ENCODE peak calls at places on chromosomes 1 and 21, in nine cellular contexts. I is PC-9, V is neural progenitor cell, F is adrenal gland, Z is RWPE2, A is GM06990, R is vagina, Y is pancreas, J is gastrocnemius medialis. B is an unnamed sample.

GRCh38 chr1:150765229-150765976 is at the start of gene CTSS:
- DNase-seq in I (no peak), V (no peak), F (no peak), Z (no peak), A (peak), R (no peak), Y (no peak), J (no peak), B (no peak)

GRCh38 chr1:63087966-63088365 is 234.4 kb upstream of the FOXD3 start:
- DNase-seq in I (no peak), V (peak), F (no peak), Z (no peak), A (no peak), R (no peak), Y (no peak), J (no peak), B (no peak)

GRCh38 chr1:98388431-98388830 is 273.1 kb upstream of the SNX7 start:
- DNase-seq in I (no peak), V (no peak), F (no peak), Z (no peak), A (no peak), R (no peak), Y (no peak), J (no peak), B (no peak)

GRCh38 chr1:55309053-55309452 is 93.9 kb upstream of the USP24 start:
- DNase-seq in I (no peak), V (no peak), F (no peak), Z (no peak), A (no peak), R (no peak), Y (no peak), J (no peak), B (no peak)

GRCh38 chr1:61053712-61054608 is 28.4 kb upstream of the NFIA start:
- DNase-seq in I (peak), V (peak), F (peak), Z (no peak), A (no peak), R (no peak), Y (peak), J (no peak), B (no peak)

GRCh38 chr1:21574464-21575151 is 65.4 kb downstream of the ALPL start:
- DNase-seq in I (peak), V (peak), F (peak), Z (no peak), A (no peak), R (no peak), Y (no peak), J (peak), B (no peak)

GRCh38 chr21:42974832-42975820 is 764 bp downstream of the PKNOX1 start:
- DNase-seq in I (peak), V (peak), F (peak), Z (no peak), A (peak), R (no peak), Y (peak), J (peak), B (no peak)

GRCh38 chr1:187408217-187409004 is 579.7 kb downstream of the PLA2G4A start:
- DNase-seq in I (peak), V (peak), F (no peak), Z (no peak), A (no peak), R (no peak), Y (no peak), J (no peak), B (no peak)

GRCh38 chr1:232766224-232766890 is 38.9 kb upstream of the MAP10 start:
- DNase-seq in I (no peak), V (no peak), F (no peak), Z (no peak), A (no peak), R (no peak), Y (no peak), J (peak), B (no peak)

GRCh38 chr1:14576155-14576554 is 22.3 kb upstream of the KAZN start:
- DNase-seq in I (no peak), V (no peak), F (no peak), Z (no peak), A (no peak), R (no peak), Y (no peak), J (no peak), B (no peak)

GRCh38 chr1:203528098-203528497 is 34.1 kb downstream of the OPTC start:
- DNase-seq in I (no peak), V (peak), F (no peak), Z (no peak), A (no peak), R (no peak), Y (no peak), J (no peak), B (no peak)
- TF ChIP-seq CTCF in I (no peak), V (no peak), F (no peak), Z (no peak), A (no peak), R (no peak), Y (no peak), J (no peak), B (no peak)

GRCh38 chr1:196651637-196652215 is at the start of gene CFH:
- DNase-seq in I (peak), V (no peak), F (no peak), Z (no peak), A (no peak), R (no peak), Y (no peak), J (no peak), B (no peak)

GRCh38 chr1:196651079-196651478 is 764 bp upstream of the CFH start:
- DNase-seq in I (no peak), V (no peak), F (no peak), Z (no peak), A (no peak), R (no peak), Y (no peak), J (no peak), B (no peak)

GRCh38 chr1:196655037-196655436 is 3.2 kb downstream of the CFH start:
- DNase-seq in I (no peak), V (no peak), F (no peak), Z (no peak), A (no peak), R (no peak), Y (no peak), J (no peak), B (no peak)

GRCh38 chr1:196655494-196655893 is 3.7 kb downstream of the CFH start:
- DNase-seq in I (no peak), V (no peak), F (no peak), Z (no peak), A (no peak), R (no peak), Y (no peak), J (no peak), B (no peak)

DNA sequence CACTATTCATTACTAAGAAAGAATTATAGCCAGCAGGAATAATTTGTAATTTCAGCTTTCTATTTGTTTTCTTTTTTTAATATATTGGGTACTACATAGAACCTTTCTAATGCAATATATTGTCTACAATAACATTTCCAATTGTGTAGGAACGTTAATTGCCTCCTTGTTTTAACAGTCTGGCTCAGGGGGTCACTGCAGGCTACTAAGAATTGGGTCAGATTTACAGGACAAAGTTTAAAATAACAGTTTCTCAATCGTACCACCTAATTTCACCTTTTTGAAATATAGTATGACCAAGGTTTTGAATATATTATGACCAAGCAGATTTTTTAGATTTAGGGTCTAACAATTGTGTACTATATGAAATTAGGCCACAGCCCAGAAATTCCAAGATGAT is 2.4 kb downstream of the CFH start:
- DNase-seq in I (no peak), V (no peak), F (no peak), Z (no peak), A (no peak), R (no peak), Y (no peak), J (no peak), B (no peak)
- H3K4me3 ChIP-seq in I (no peak), V (no peak), F (no peak), Z (no peak), A (no peak), R (no peak), Y (no peak), J (peak), B (no peak)

GRCh38 chr1:145849356-145850165 is 4.1 kb downstream of the NUDT17 start:
- DNase-seq in I (peak), V (peak), F (peak), Z (no peak), A (no peak), R (no peak), Y (no peak), J (no peak), B (no peak)

GRCh38 chr1:145847827-145848226 is 2.4 kb downstream of the NUDT17 start:
- DNase-seq in I (no peak), V (no peak), F (no peak), Z (no peak), A (no peak), R (no peak), Y (no peak), J (no peak), B (no peak)

GRCh38 chr1:145845514-145846161 is at the start of gene NUDT17:
- DNase-seq in I (peak), V (peak), F (peak), Z (peak), A (peak), R (no peak), Y (peak), J (peak), B (peak)

GRCh38 chr1:145845144-145845513 is 301 bp upstream of the NUDT17 start:
- DNase-seq in I (no peak), V (no peak), F (no peak), Z (no peak), A (no peak), R (no peak), Y (no peak), J (no peak), B (no peak)

GRCh38 chr1:145846191-145846590 is 761 bp downstream of the NUDT17 start:
- DNase-seq in I (peak), V (peak), F (no peak), Z (no peak), A (peak), R (no peak), Y (no peak), J (no peak), B (no peak)
- TF ChIP-seq CTCF in I (peak), V (peak), F (peak), Z (no peak), A (peak), R (peak), Y (no peak), J (peak), B (peak)

DNA sequence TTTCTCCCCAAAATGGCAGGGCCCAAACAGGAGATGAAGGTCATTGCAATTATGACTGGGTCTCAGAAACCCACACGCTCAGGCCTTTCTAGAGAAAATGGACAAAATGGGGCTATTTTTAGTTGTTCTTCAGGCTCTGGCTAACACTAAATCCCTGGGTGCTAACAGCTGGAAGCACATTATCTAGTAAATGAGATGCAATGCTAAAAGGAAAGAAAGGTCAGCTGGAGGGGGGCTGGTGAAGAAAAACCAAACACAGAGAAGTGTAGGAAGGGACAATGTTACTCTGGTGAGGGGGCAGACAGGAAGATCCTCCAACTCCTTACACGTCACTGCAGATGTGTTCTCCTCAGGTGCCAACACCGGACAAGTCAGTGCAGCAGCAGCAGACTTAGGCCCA is 137.1 kb upstream of the C8B start:
- DNase-seq in I (no peak), V (no peak), F (no peak), Z (no peak), A (no peak), R (no peak), Y (no peak), J (no peak), B (no peak)
- H3K4me3 ChIP-seq in I (no peak), V (no peak), F (no peak), Z (no peak), A (no peak), R (no peak), Y (no peak), J (no peak), B (no peak)

DNA sequence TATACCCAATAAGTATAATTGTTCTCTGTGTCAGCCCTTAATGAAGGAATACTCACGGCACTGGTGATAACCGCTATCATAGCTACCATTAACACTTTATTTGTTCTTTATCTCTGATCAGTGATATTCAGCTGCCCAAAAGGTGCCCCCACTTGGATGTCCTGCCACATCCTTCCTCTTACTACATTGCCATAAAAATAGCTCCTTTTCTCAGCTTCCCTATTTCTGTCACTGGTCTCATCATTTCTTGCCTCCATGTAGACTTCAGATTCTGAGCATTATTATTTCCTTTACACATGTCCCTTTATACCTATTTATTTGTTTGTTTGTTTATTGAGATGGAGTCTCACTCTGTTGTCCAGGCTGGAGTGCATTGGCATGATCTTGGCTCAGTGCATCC is 2.7 kb upstream of the RAB29 start:
- DNase-seq in I (no peak), V (no peak), F (no peak), Z (no peak), A (no peak), R (no peak), Y (no peak), J (no peak), B (no peak)
- TF ChIP-seq CTCF in I (no peak), V (no peak), F (no peak), Z (no peak), A (no peak), R (no peak), Y (no peak), J (no peak), B (no peak)

GRCh38 chr1:159077657-159077961 is 1.0 kb upstream of the AIM2 start:
- DNase-seq in I (no peak), V (no peak), F (no peak), Z (no peak), A (no peak), R (no peak), Y (no peak), J (no peak), B (no peak)
- H3K4me3 ChIP-seq in I (no peak), V (no peak), F (no peak), Z (no peak), A (peak), R (no peak), Y (no peak), J (no peak), B (no peak)

GRCh38 chr21:35616090-35616489 is 444.2 kb downstream of the SETD4 start:
- DNase-seq in I (no peak), V (no peak), F (no peak), Z (no peak), A (no peak), R (no peak), Y (no peak), J (no peak), B (no peak)
- TF ChIP-seq CTCF in I (no peak), V (no peak), F (peak), Z (peak), A (peak), R (peak), Y (peak), J (no peak), B (peak)

DNA sequence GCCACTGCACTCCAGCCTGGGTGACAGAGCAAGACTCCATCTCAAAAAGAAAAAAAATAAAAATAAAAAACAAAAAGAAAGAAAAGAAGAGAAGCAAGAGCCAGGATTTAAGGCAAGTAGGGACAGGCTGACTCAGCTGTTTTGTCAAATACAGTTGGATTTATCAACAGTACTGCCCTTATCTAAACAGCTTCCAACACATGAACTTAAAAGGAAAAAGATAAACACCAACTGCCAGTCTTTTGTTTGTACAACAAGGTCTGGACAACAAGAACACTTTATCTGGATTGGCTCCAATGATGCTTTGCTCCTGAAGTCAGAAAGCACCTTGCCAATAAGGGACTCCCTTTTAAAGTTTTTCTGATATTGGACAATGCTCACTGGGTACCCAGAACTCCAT is 886.0 kb downstream of the ADGRL2 start:
- DNase-seq in I (no peak), V (no peak), F (no peak), Z (no peak), A (no peak), R (no peak), Y (no peak), J (no peak), B (peak)
- H3K4me3 ChIP-seq in I (no peak), V (no peak), F (no peak), Z (no peak), A (no peak), R (no peak), Y (no peak), J (no peak), B (no peak)

DNA sequence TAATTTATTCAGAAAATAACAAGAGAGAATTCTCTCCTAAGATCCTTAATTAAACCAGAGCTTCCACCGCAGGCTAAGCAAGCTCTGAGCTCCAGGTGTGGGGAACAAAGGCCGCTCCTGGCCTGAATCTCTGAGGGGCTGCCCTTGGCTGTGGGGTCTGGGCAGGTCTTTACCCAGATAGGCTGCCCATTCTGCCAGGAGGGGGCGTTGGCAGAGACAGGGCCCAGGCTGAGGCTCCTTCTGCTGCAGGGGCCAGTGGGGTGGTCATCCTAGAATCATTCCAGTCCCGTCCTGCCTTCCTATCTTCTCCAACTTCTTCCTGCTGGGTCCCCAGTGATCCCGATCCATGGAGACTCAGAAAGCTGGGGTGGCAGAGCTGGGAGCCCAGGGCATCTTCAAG is 82.9 kb upstream of the POU3F1 start:
- DNase-seq in I (no peak), V (peak), F (no peak), Z (no peak), A (no peak), R (no peak), Y (no peak), J (no peak), B (no peak)
- TF ChIP-seq CTCF in I (no peak), V (peak), F (no peak), Z (no peak), A (peak), R (no peak), Y (no peak), J (no peak), B (no peak)